ENCODE peak calls at places on chromosomes 12 and 14, in ten cellular contexts. E is RWPE1; W is A172; P is dorsolateral prefrontal cortex; L is naive B cell; Z is prostate gland; G is nephron progenitor cell; B is NCI-H187 treated with DMSO at 0.1 percent for 48 hours; Q is naive thymus-derived CD4-positive, alpha-beta T cell; Y is endodermal cell. T is an unnamed sample.

GRCh38 chr12:47088021-47088944 is 8.5 kb upstream of the AMIGO2 start:
- DNase-seq in Q (no peak), B (no peak), P (no peak), Y (no peak), G (no peak), W (peak), E (peak), L (no peak), Z (peak), T (no peak)

GRCh38 chr14:74569826-74570591 is 42.0 kb downstream of the LTBP2 start:
- DNase-seq in L (no peak), Q (no peak), W (no peak), P (no peak), E (peak), Z (peak), G (no peak), B (peak), Y (no peak), T (no peak)

GRCh38 chr12:32134144-32134888 is 27.7 kb downstream of the BICD1 start:
- DNase-seq in Y (peak), W (peak), Z (no peak), G (no peak), B (no peak), E (no peak), L (peak), Q (no peak), P (no peak), T (no peak)

GRCh38 chr14:97798204-97798603 is 1001.0 kb downstream of the VRK1 start:
- DNase-seq in Q (peak), B (no peak), Z (no peak), E (no peak), W (no peak), Y (no peak), G (no peak), P (no peak), L (no peak), T (no peak)

GRCh38 chr12:48890657-48891418 is 25.2 kb upstream of the RND1 start:
- DNase-seq in Q (peak), B (peak), Y (peak), W (peak), G (peak), P (peak), Z (peak), E (peak), L (peak), T (peak)

GRCh38 chr14:59215353-59215752 is 26.9 kb downstream of the DAAM1 start:
- DNase-seq in L (no peak), B (no peak), Q (no peak), P (peak), W (no peak), Z (peak), Y (no peak), G (no peak), E (no peak), T (peak)

GRCh38 chr12:23834076-23834475 is 115.4 kb downstream of the SOX5 start:
- DNase-seq in E (no peak), L (no peak), Z (no peak), B (no peak), P (no peak), Y (no peak), W (no peak), G (no peak), Q (no peak), T (no peak)

GRCh38 chr12:102528111-102528510 is 47.7 kb upstream of the IGF1 start:
- DNase-seq in Q (no peak), Y (no peak), Z (no peak), G (no peak), E (no peak), W (no peak), B (no peak), P (no peak), L (no peak), T (no peak)

GRCh38 chr12:102093319-102093718 is 26.6 kb downstream of the NUP37 start:
- DNase-seq in G (no peak), Z (no peak), Y (no peak), E (no peak), P (no peak), B (no peak), W (no peak), Q (no peak), L (no peak), T (no peak)

T was measured in body of pancreas.